ENCODE peak calls at places on chromosomes 5 and 9, in five cellular contexts. N, R, P, Y and M are unnamed samples.
A peak's percentile ranks its signal among the peaks of the same experiment; 100 is the strongest.

GRCh38 chr9:133558191-133559126 is 24.0 kb downstream of the ADAMTSL2 start:
- DNase-seq in N (peak; percentile 54), R (peak; percentile 27), P (peak; percentile 31), Y (no peak), M (peak; percentile 89)

GRCh38 chr5:141734501-141735231 is 52.6 kb upstream of the ARAP3 start:
- DNase-seq in N (no peak), R (peak; percentile 59), P (peak; percentile 4), Y (peak; percentile 25), M (peak; percentile 63)

GRCh38 chr5:18171684-18172083 is 537.4 kb downstream of the TAF11L14 start:
- DNase-seq in N (no peak), R (no peak), P (no peak), Y (no peak), M (no peak)

GRCh38 chr5:17398439-17398838 is 99.6 kb upstream of the TAF11L2 start:
- DNase-seq in N (no peak), R (peak; percentile 95), P (peak; percentile 76), Y (no peak), M (no peak)

GRCh38 chr5:33257807-33258491 is 182.8 kb upstream of the TARS1 start:
- DNase-seq in N (peak; percentile 3), R (peak; percentile 73), P (peak; percentile 56), Y (no peak), M (no peak)

GRCh38 chr5:94174748-94175411 is 433.5 kb upstream of the POU5F2 start:
- DNase-seq in N (no peak), R (peak; percentile 69), P (peak; percentile 29), Y (no peak), M (no peak)

GRCh38 chr9:110672873-110673508 is 4.4 kb downstream of the MUSK start:
- DNase-seq in N (no peak), R (no peak), P (no peak), Y (no peak), M (no peak)

GRCh38 chr5:170634236-170634990 is 130.6 kb downstream of the KCNIP1 start:
- DNase-seq in N (no peak), R (no peak), P (no peak), Y (no peak), M (no peak)

GRCh38 chr5:51731641-51732040 is 348.4 kb downstream of the ISL1 start:
- DNase-seq in N (no peak), R (peak; percentile 25), P (no peak), Y (no peak), M (no peak)

GRCh38 chr5:134445841-134446818 is 34.4 kb upstream of the CDKN2AIPNL start:
- DNase-seq in N (no peak), R (no peak), P (no peak), Y (no peak), M (no peak)

GRCh38 chr5:509632-510185 is 14.5 kb downstream of the SLC9A3 start:
- DNase-seq in N (no peak), R (no peak), P (no peak), Y (peak; percentile 17), M (no peak)

GRCh38 chr5:111583761-111584203 is 71.4 kb upstream of the STARD4 start:
- DNase-seq in N (no peak), R (no peak), P (no peak), Y (no peak), M (no peak)

GRCh38 chr5:112573441-112573840 is 154.4 kb upstream of the EPB41L4A start:
- DNase-seq in N (no peak), R (no peak), P (no peak), Y (no peak), M (no peak)

GRCh38 chr9:107712390-107712789 is 222.8 kb upstream of the KLF4 start:
- DNase-seq in N (peak; percentile 77), R (peak; percentile 95), P (no peak), Y (no peak), M (no peak)

GRCh38 chr9:129237195-129237611 is 59.1 kb upstream of the IER5L start:
- DNase-seq in N (no peak), R (peak; percentile 30), P (peak; percentile 8), Y (peak; percentile 13), M (no peak)

GRCh38 chr9:129289131-129289731 is 111.2 kb upstream of the IER5L start:
- DNase-seq in N (no peak), R (no peak), P (no peak), Y (no peak), M (no peak)

GRCh38 chr5:137376127-137376526 is 123.0 kb downstream of the SPOCK1 start:
- DNase-seq in N (no peak), R (no peak), P (no peak), Y (no peak), M (no peak)

GRCh38 chr5:90161399-90161798 is 248.2 kb downstream of the CETN3 start:
- DNase-seq in N (peak; percentile 39), R (peak; percentile 15), P (no peak), Y (peak; percentile 66), M (peak; percentile 21)

GRCh38 chr5:176643491-176644219 is 3.6 kb upstream of the TSPAN17 start:
- DNase-seq in N (no peak), R (no peak), P (no peak), Y (no peak), M (no peak)

GRCh38 chr9:35396560-35397215 is 93.2 kb upstream of the RUSC2 start:
- DNase-seq in N (no peak), R (no peak), P (no peak), Y (no peak), M (no peak)

GRCh38 chr9:87382902-87383301 is 114.8 kb upstream of the DAPK1 start:
- DNase-seq in N (no peak), R (peak; percentile 68), P (peak; percentile 74), Y (no peak), M (no peak)

GRCh38 chr5:115776989-115777388 is 39.5 kb downstream of the CDO1 start:
- DNase-seq in N (no peak), R (no peak), P (no peak), Y (no peak), M (no peak)

GRCh38 chr5:39513236-39513635 is 88.5 kb upstream of the DAB2 start:
- DNase-seq in N (peak; percentile 1), R (peak; percentile 53), P (no peak), Y (no peak), M (no peak)

GRCh38 chr5:140358738-140359310 is 1.2 kb upstream of the SLC4A9 start:
- DNase-seq in N (no peak), R (no peak), P (no peak), Y (no peak), M (no peak)
- TF ChIP-seq CTCF in N (peak; percentile 73), R (peak; percentile 68), P (peak; percentile 70), Y (no peak), M (no peak)

GRCh38 chr9:75593920-75594319 is 296.6 kb upstream of the PCSK5 start:
- DNase-seq in N (no peak), R (no peak), P (no peak), Y (no peak), M (no peak)

GRCh38 chr9:75591972-75592371 is 298.5 kb upstream of the PCSK5 start:
- DNase-seq in N (no peak), R (no peak), P (no peak), Y (no peak), M (no peak)

GRCh38 chr9:75582870-75583269 is 307.6 kb upstream of the PCSK5 start:
- DNase-seq in N (no peak), R (no peak), P (no peak), Y (no peak), M (no peak)

GRCh38 chr9:75589497-75589896 is 301.0 kb upstream of the PCSK5 start:
- DNase-seq in N (no peak), R (no peak), P (no peak), Y (no peak), M (no peak)

GRCh38 chr9:75588808-75589207 is 301.7 kb upstream of the PCSK5 start:
- DNase-seq in N (no peak), R (no peak), P (no peak), Y (no peak), M (no peak)
- TF ChIP-seq CTCF in N (peak; percentile 30), R (no peak), P (no peak), Y (no peak), M (no peak)

GRCh38 chr5:52786937-52787599 is 648 bp upstream of the ITGA1 start:
- DNase-seq in N (peak; percentile 50), R (peak; percentile 70), P (no peak), Y (peak; percentile 69), M (peak; percentile 18)
- TF ChIP-seq CTCF in N (peak; percentile 49), R (peak; percentile 75), P (peak; percentile 16), Y (no peak), M (peak; percentile 53)

GRCh38 chr9:136782452-136782851 is 8.7 kb upstream of the TMEM141 start:
- DNase-seq in N (no peak), R (no peak), P (no peak), Y (no peak), M (no peak)

GRCh38 chr9:136785956-136786355 is 5.2 kb upstream of the TMEM141 start:
- DNase-seq in N (no peak), R (no peak), P (no peak), Y (no peak), M (no peak)

GRCh38 chr9:136784997-136785361 is 6.2 kb upstream of the TMEM141 start:
- DNase-seq in N (no peak), R (no peak), P (no peak), Y (peak; percentile 46), M (peak; percentile 40)

GRCh38 chr9:136786451-136786850 is 4.7 kb upstream of the TMEM141 start:
- DNase-seq in N (no peak), R (no peak), P (no peak), Y (peak; percentile 1), M (no peak)

GRCh38 chr9:136784249-136784996 is 6.7 kb upstream of the TMEM141 start:
- DNase-seq in N (peak; percentile 52), R (no peak), P (no peak), Y (peak; percentile 39), M (peak; percentile 51)
- TF ChIP-seq CTCF in N (peak; percentile 26), R (peak; percentile 65), P (peak; percentile 22), Y (peak; percentile 28), M (no peak)

DNA sequence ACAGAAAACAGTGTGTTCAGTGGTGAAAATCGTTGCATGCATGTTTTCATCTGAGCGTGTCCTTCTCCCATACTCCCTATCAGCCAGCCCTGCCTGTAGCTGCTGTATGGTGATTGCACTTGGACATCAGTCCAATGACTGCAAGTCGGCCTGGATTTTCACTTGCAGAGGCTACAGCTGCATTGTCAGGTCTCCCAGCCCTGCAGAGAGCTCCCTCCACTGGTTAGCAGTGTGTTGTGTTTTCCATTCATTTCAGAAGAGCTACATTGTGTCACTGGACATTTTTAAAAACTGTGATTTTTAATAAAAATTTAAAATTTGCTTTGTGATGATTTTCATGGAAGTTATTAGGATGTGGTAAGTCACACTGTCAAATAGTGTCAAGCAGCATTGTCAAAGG is 96.6 kb downstream of the SYK start:
- DNase-seq in N (no peak), R (no peak), P (no peak), Y (no peak), M (no peak)
- TF ChIP-seq CTCF in N (peak; percentile 34), R (peak; percentile 37), P (peak; percentile 44), Y (no peak), M (no peak)